ENCODE peak calls at places on chromosomes 5 and 9, in nine cellular contexts. K is neural progenitor cell, Y is NT2/D1, H is MM.1S, O is mesendoderm, E is mammary epithelial cell, G is endodermal cell, N is PC-3, U is adipocyte. J is an unnamed sample. For H3K4me1, the result is how much of the 10 kb centered on the place peaks cover.

GRCh38 chr9:85264695-85265094 is 477.1 kb downstream of the AGTPBP1 start:
- DNase-seq in G (no peak), K (no peak), U (no peak), N (no peak), O (no peak), Y (no peak), E (no peak), H (no peak), J (no peak)

GRCh38 chr9:135588886-135589595 is 27.5 kb downstream of the PAEP start:
- DNase-seq in O (no peak), K (no peak), G (no peak), E (no peak), Y (no peak), N (no peak), H (no peak), U (no peak), J (peak)

GRCh38 chr9:136625101-136626065 is 37.3 kb upstream of the EGFL7 start:
- DNase-seq in O (peak), K (peak), E (peak), U (peak), H (no peak), Y (no peak), G (peak), N (peak), J (peak)

GRCh38 chr5:169827769-169828168 is 152.5 kb downstream of the INSYN2B start:
- DNase-seq in H (no peak), N (no peak), Y (no peak), U (no peak), G (no peak), K (no peak), E (no peak), O (no peak), J (no peak)

GRCh38 chr9:130396581-130396980 is 48.2 kb upstream of the ASS1 start:
- DNase-seq in K (no peak), G (no peak), U (no peak), N (no peak), H (no peak), E (no peak), O (no peak), Y (no peak), J (no peak)

GRCh38 chr9:98328141-98328540 is 72.7 kb upstream of the TBC1D2 start:
- DNase-seq in E (no peak), O (no peak), U (no peak), G (peak), N (no peak), Y (no peak), H (no peak), K (no peak), J (no peak)

GRCh38 chr5:6396836-6397535 is 18.6 kb upstream of the MED10 start:
- DNase-seq in K (no peak), H (no peak), O (no peak), G (peak), N (no peak), U (no peak), E (no peak), Y (no peak), J (no peak)

GRCh38 chr9:101235105-101235866 is 149.5 kb downstream of the BAAT start:
- DNase-seq in G (no peak), H (peak), N (peak), K (peak), U (peak), Y (peak), O (peak), E (peak), J (no peak)

GRCh38 chr5:60287174-60287771 is 393.7 kb upstream of the PDE4D start:
- DNase-seq in G (peak), H (peak), U (peak), Y (peak), E (peak), K (peak), N (peak), O (peak), J (no peak)

GRCh38 chr9:122020398-122020797 is 72.7 kb downstream of the TTLL11 start:
- DNase-seq in O (no peak), Y (peak), G (no peak), H (no peak), E (no peak), U (no peak), K (no peak), N (no peak), J (no peak)

GRCh38 chr5:169626779-169627178 is 10.3 kb upstream of the DOCK2 start:
- DNase-seq in Y (no peak), H (no peak), N (peak), E (peak), K (no peak), G (no peak), U (peak), O (no peak), J (no peak)

GRCh38 chr9:2241461-2241874 is 226.3 kb downstream of the SMARCA2 start:
- DNase-seq in N (no peak), H (peak), Y (peak), U (no peak), E (no peak), O (peak), K (peak), G (peak), J (peak)

GRCh38 chr9:6552033-6552737 is 93.3 kb downstream of the GLDC start:
- DNase-seq in O (peak), G (no peak), N (peak), K (no peak), U (peak), Y (no peak), H (no peak), E (no peak), J (no peak)

GRCh38 chr5:66197764-66198405 is 53.8 kb downstream of the SREK1 start:
- DNase-seq in H (no peak), N (no peak), Y (no peak), O (peak), K (no peak), G (peak), E (no peak), U (no peak), J (no peak)

GRCh38 chr5:174733836-174734235 is 9.5 kb downstream of the MSX2 start:
- DNase-seq in H (no peak), U (no peak), K (no peak), G (no peak), O (peak), N (no peak), E (no peak), Y (no peak), J (no peak)

GRCh38 chr5:20660588-20660987 is 672.6 kb upstream of the CDH18 start:
- DNase-seq in E (no peak), K (no peak), O (no peak), U (no peak), H (peak), Y (no peak), G (no peak), N (no peak), J (no peak)

GRCh38 chr5:1745806-1746370 is 53.7 kb downstream of the MRPL36 start:
- DNase-seq in E (no peak), N (no peak), K (no peak), Y (no peak), O (no peak), H (no peak), U (no peak), G (no peak), J (peak)

GRCh38 chr5:112012112-112012511 is 255.1 kb upstream of the NREP start:
- DNase-seq in H (no peak), U (peak), G (no peak), N (peak), O (no peak), E (no peak), K (no peak), Y (no peak), J (no peak)

GRCh38 chr5:168869615-168870227 is 290.6 kb upstream of the PANK3 start:
- DNase-seq in Y (no peak), K (no peak), E (no peak), G (no peak), H (no peak), U (no peak), O (no peak), N (no peak), J (no peak)

GRCh38 chr5:138528744-138529469 is 14.1 kb downstream of the ETF1 start:
- DNase-seq in O (no peak), U (no peak), K (no peak), G (no peak), N (no peak), Y (no peak), H (no peak), E (no peak), J (no peak)
- H3K9ac ChIP-seq in O (no peak), U (no peak), K (no peak), G (no peak), N (no peak), Y (no peak), H (no peak), E (no peak), J (no peak)

GRCh38 chr5:178553517-178553916 is 36.7 kb downstream of the COL23A1 start:
- DNase-seq in N (no peak), H (no peak), O (no peak), K (no peak), Y (no peak), E (no peak), U (no peak), G (peak), J (peak)

GRCh38 chr5:178554311-178554710 is 35.9 kb downstream of the COL23A1 start:
- DNase-seq in G (peak), K (no peak), O (no peak), N (no peak), Y (no peak), U (no peak), H (no peak), E (no peak), J (peak)

GRCh38 chr5:178548751-178549150 is 41.4 kb downstream of the COL23A1 start:
- DNase-seq in K (no peak), U (no peak), H (no peak), Y (no peak), E (no peak), N (peak), G (no peak), O (no peak), J (no peak)

GRCh38 chr5:178551059-178551458 is 39.1 kb downstream of the COL23A1 start:
- DNase-seq in Y (no peak), E (no peak), O (no peak), G (no peak), K (no peak), H (peak), U (peak), N (peak), J (no peak)

DNA sequence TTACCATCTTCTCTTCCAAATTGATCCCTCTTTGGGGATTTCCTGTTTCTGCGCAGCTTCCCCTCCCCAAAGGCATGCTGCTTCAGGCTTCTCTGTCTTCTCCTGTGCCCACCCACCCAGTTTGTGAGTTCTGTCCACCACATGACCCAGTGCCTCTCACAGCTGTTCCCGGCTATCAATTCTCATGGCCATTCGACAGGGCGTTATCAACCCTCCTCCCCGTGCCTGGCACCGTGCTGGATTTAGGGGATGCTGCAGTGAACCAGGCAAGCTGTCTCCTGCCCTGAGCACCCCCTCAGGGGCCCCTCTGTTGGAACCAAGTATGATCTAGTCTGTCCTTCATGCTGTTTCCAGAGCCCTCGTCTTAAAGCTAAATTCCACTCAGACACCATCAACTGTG is 38.7 kb downstream of the COL23A1 start:
- DNase-seq in Y (no peak), K (no peak), O (no peak), N (no peak), U (no peak), E (no peak), H (no peak), G (no peak), J (peak)
- H3K4me1 ChIP-seq in Y (under half), K (under half), O (under half), N (under half), U (under half), E (under half), H (under half), G (under half), J (under half)

GRCh38 chr5:39880985-39881384 is 456.2 kb upstream of the DAB2 start:
- DNase-seq in G (no peak), N (no peak), E (no peak), Y (no peak), U (peak), O (no peak), H (no peak), K (no peak), J (no peak)
- H3K9ac ChIP-seq in G (no peak), N (no peak), E (no peak), Y (no peak), U (no peak), O (no peak), H (no peak), K (no peak), J (no peak)

DNA sequence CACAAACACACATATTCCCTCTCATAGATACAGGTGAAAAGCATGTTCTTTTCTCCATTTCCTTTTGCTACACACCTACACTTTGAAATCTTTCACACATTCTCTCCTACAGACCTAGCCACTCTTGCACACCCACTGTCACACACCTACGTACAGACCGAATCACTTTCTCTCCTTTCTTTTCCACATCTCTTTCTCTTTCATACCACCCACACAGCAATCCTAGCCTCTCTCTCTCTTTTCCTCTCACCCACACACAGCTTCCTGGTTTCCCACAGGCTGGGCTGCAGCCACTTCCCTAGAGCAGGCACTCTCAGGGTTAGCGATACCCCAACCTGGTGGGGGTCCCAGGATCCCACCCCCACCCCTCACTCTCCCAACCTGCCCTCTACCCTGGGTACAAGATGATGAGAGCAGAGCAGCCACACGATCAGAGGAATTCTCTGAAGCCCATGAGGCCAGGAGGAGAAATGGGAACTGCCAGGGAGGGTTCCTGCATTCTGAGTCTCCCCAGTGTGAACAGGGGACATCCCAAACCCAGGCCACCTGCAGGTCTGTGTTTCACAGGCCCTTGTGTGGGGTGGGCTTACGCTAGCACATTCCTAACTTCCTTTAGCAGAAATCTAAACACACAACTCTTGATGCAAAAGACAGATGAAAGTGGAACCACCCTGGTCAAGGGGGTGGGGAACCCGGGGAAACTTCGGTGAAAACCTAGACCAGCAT is 17.1 kb upstream of the SYNPO start:
- DNase-seq in K (no peak), H (no peak), G (no peak), N (no peak), U (no peak), O (no peak), Y (no peak), E (no peak), J (no peak)
- H3K4me1 ChIP-seq in K (under half), H (under half), G (under half), N (under half), U (under half), O (under half), Y (under half), E (under half), J (under half)

DNA sequence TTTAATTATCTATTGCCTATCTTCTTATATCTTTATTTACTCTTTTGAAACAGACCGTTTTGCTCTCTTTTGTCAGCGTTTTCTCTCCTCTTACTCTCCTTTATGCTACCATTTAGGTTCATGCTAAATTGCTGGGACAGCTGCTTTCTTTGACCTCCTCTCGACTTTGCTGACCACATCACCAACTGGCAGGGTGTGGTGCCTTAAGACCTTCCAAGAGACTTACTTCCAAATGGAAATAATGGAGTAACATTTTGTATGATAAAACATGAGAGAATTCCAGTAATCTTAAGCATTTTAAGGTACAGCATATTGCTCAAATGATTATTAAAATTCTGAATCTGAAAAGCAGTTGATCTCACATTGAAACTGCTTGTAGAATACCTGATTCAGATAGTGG is 71.5 kb upstream of the MEF2C start:
- DNase-seq in E (no peak), K (no peak), H (no peak), U (no peak), N (no peak), Y (no peak), O (no peak), G (no peak), J (no peak)
- H3K9ac ChIP-seq in E (no peak), K (no peak), H (no peak), U (no peak), N (no peak), Y (no peak), O (no peak), G (no peak), J (no peak)

DNA sequence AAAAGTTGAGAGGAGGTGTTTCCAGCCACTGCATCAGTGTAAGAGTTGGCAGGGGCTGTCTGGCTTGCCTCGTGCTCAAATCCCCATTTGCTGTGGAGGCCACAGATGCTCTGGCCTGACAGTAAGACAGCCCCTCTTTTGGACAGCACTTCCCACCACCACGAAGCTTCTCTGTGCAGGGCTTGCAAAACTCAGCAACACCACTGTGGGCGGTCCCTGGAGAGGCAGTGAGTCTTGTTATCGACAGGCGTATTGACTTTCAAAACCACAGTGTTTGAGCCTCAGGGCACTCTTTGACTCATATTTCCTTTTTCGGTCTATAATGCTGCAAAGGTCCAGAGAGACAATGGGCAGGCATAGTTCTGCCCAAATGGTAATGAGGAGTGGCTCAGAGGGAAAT is 539.5 kb downstream of the EBF1 start:
- DNase-seq in K (no peak), O (no peak), U (peak), H (no peak), Y (no peak), G (no peak), N (peak), E (peak), J (no peak)
- H3K4me1 ChIP-seq in K (under half), O (under half), U (under half), H (under half), Y (under half), G (under half), N (under half), E (under half), J (under half)

DNA sequence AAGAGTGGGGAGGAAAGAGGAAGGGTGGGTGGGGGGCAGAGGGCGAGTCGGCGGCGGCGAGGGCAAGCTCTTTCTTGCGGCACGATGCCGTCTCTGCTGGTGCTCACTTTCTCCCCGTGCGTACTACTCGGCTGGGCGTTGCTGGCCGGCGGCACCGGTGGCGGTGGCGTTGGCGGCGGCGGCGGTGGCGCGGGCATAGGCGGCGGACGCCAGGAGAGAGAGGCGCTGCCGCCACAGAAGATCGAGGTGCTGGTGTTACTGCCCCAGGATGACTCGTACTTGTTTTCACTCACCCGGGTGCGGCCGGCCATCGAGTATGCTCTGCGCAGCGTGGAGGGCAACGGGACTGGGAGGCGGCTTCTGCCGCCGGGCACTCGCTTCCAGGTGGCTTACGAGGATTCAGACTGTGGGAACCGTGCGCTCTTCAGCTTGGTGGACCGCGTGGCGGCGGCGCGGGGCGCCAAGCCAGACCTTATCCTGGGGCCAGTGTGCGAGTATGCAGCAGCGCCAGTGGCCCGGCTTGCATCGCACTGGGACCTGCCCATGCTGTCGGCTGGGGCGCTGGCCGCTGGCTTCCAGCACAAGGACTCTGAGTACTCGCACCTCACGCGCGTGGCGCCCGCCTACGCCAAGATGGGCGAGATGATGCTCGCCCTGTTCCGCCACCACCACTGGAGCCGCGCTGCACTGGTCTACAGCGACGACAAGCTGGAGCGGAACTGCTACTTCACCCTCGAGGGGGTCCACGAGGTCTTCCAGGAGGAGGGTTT is 757 bp downstream of the NPR3 start:
- DNase-seq in G (peak), Y (no peak), O (peak), U (peak), N (peak), E (peak), H (no peak), K (peak), J (peak)
- H3K9ac ChIP-seq in G (no peak), Y (peak), O (no peak), U (peak), N (peak), E (no peak), H (no peak), K (no peak), J (peak)

DNA sequence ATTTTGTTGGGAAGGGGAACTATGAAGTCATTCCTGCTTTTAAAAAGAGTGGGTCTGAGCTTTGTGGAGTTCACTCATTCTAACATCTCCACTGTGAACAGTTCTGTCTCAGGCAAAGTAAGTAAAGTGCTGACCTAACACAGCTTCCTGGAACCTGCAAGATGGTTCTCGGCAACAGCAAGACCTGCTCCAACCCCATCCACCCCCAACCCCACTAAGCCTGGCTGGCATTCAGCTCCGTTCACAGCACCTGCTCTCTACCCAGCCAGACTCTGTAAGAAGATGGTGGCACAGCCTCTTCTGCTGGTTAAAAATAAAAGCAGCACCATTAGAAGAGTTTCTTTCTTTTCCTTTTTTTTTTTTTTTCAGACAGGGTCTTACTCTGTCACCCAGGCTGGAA is 42.0 kb downstream of the EPB41L4B start:
- DNase-seq in U (no peak), H (no peak), N (no peak), K (no peak), O (no peak), G (no peak), E (no peak), Y (no peak), J (no peak)
- H3K4me1 ChIP-seq in U (under half), H (under half), N (under half), K (under half), O (under half), G (under half), E (under half), Y (under half), J (under half)

J was measured in kidney.